ENCODE peak calls at places on chromosome 18, in four cellular contexts. G, W, Y and K are unnamed samples.
A peak's percentile ranks its signal among the peaks of the same experiment; 100 is the strongest.

GRCh38 chr18:43277164-43277600 is at the start of gene SYT4:
- DNase-seq in W (no peak), Y (no peak), G (peak; percentile 65), K (no peak)

GRCh38 chr18:10353791-10354190 is 100.6 kb upstream of the APCDD1 start:
- DNase-seq in W (no peak), G (no peak), Y (no peak), K (no peak)

GRCh38 chr18:49476664-49477411 is 10.2 kb downstream of the C18orf32 start:
- DNase-seq in W (no peak), Y (no peak), G (no peak), K (no peak)

GRCh38 chr18:62585274-62586147 is 62.7 kb downstream of the ZCCHC2 start:
- DNase-seq in Y (no peak), G (no peak), W (no peak), K (no peak)

GRCh38 chr18:13452448-13452811 is 233.9 kb downstream of the LDLRAD4 start:
- DNase-seq in G (no peak), Y (no peak), W (no peak), K (no peak)

GRCh38 chr18:61882296-61883004 is 10.4 kb downstream of the RNF152 start:
- DNase-seq in Y (no peak), G (no peak), W (no peak), K (no peak)

GRCh38 chr18:67864677-67865340 is 348.3 kb upstream of the DSEL start:
- DNase-seq in Y (no peak), G (no peak), W (no peak), K (no peak)

GRCh38 chr18:37889963-37890362 is 324.4 kb upstream of the CELF4 start:
- DNase-seq in W (no peak), Y (no peak), G (no peak), K (no peak)

GRCh38 chr18:9380571-9381390 is 46.2 kb downstream of the TWSG1 start:
- DNase-seq in W (no peak), Y (no peak), G (no peak), K (no peak)

GRCh38 chr18:37985126-37985525 is 419.5 kb upstream of the CELF4 start:
- DNase-seq in Y (no peak), G (peak; percentile 18), W (no peak), K (no peak)

GRCh38 chr18:44680271-44681038 is at the start of gene SETBP1:
- DNase-seq in W (peak; percentile 90), Y (peak; percentile 51), G (no peak), K (peak; percentile 57)

GRCh38 chr18:36130039-36130831 is 536 bp downstream of the ELP2 start:
- DNase-seq in Y (no peak), G (no peak), W (no peak), K (no peak)

GRCh38 chr18:68150976-68151375 is 563.9 kb downstream of the TMX3 start:
- DNase-seq in G (no peak), Y (no peak), W (no peak), K (no peak)

GRCh38 chr18:59617468-59617932 is 79.7 kb downstream of the CCBE1 start:
- DNase-seq in W (no peak), G (no peak), Y (no peak), K (no peak)

GRCh38 chr18:63882333-63883141 is 5.0 kb upstream of the SERPINB2 start:
- DNase-seq in W (no peak), G (no peak), Y (no peak), K (no peak)

GRCh38 chr18:59219672-59220163 is at the start of gene GRP:
- DNase-seq in G (no peak), W (no peak), Y (no peak), K (no peak)

GRCh38 chr18:58005885-58006523 is 38.0 kb upstream of the NEDD4L start:
- DNase-seq in W (no peak), G (no peak), Y (no peak), K (no peak)

GRCh38 chr18:78230911-78231310 is 748.7 kb upstream of the SALL3 start:
- DNase-seq in W (no peak), Y (no peak), G (no peak), K (no peak)

GRCh38 chr18:35345460-35345921 is 1.3 kb upstream of the ZNF24 start:
- DNase-seq in W (no peak), Y (no peak), G (no peak), K (no peak)

GRCh38 chr18:58417752-58418151 is 211.1 kb downstream of the ALPK2 start:
- DNase-seq in W (no peak), Y (no peak), G (no peak), K (no peak)

GRCh38 chr18:33169218-33169617 is 271.3 kb downstream of the CCDC178 start:
- DNase-seq in W (no peak), G (no peak), Y (no peak), K (no peak)

GRCh38 chr18:69631281-69631680 is 230.6 kb downstream of the DOK6 start:
- DNase-seq in W (no peak), Y (no peak), G (no peak), K (no peak)

GRCh38 chr18:8803063-8803795 is 97.9 kb downstream of the MTCL1 start:
- DNase-seq in W (no peak), G (no peak), Y (no peak), K (no peak)

GRCh38 chr18:49819768-49820662 is 6.7 kb upstream of the ACAA2 start:
- DNase-seq in G (no peak), W (no peak), Y (no peak), K (no peak)

GRCh38 chr18:78630981-78631510 is 348.6 kb upstream of the SALL3 start:
- DNase-seq in Y (no peak), W (no peak), G (no peak), K (no peak)

GRCh38 chr18:44917865-44918476 is 237.3 kb downstream of the SETBP1 start:
- DNase-seq in Y (no peak), W (no peak), G (no peak), K (no peak)

GRCh38 chr18:55577812-55578539 is 10.0 kb downstream of the TCF4 start:
- DNase-seq in Y (no peak), W (no peak), G (no peak), K (no peak)

GRCh38 chr18:55579471-55579870 is 8.5 kb downstream of the TCF4 start:
- DNase-seq in Y (no peak), W (no peak), G (no peak), K (no peak)

GRCh38 chr18:55575949-55576348 is 12.0 kb downstream of the TCF4 start:
- DNase-seq in W (no peak), G (no peak), Y (no peak), K (no peak)

GRCh38 chr18:55582325-55582724 is 5.7 kb downstream of the TCF4 start:
- DNase-seq in W (no peak), Y (no peak), G (no peak), K (no peak)

GRCh38 chr18:55579888-55580287 is 8.1 kb downstream of the TCF4 start:
- DNase-seq in Y (no peak), G (no peak), W (no peak), K (no peak)
- H3K4me1 ChIP-seq in Y (peaks cover 15% of the 10 kb centered on the region), G (no peaks in the 10 kb centered on the region), W (no peaks in the 10 kb centered on the region), K (no peaks in the 10 kb centered on the region)

GRCh38 chr18:23868341-23868740 is 146.2 kb upstream of the TTC39C start:
- DNase-seq in Y (no peak), G (no peak), W (no peak), K (no peak)
- H3K4me1 ChIP-seq in Y (peaks cover 10% of the 10 kb centered on the region), G (peaks cover 3% of the 10 kb centered on the region), W (peaks cover 11% of the 10 kb centered on the region), K (peaks cover 10% of the 10 kb centered on the region)

DNA sequence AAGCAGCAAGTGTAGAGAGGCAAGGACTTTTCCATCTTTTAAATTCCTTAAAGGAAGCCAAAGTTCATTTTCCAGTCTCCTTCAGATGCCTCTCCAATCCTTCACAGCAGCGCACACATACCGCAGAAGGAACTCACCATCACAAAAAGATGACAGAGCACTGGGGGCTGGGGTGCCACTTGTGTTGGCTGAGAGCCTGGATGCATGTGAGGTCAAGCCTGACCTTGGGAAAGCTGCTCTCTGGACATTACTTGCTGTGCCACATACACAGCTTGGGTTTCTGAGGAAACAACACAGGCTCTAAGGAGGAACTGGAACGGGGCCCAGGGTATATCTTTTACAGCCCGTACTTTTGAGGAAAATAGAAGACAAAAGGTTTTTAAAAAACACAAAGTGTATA is 364.3 kb upstream of the MEX3C start:
- DNase-seq in G (no peak), W (no peak), Y (no peak), K (no peak)
- H3K4me1 ChIP-seq in G (no peaks in the 10 kb centered on the region), W (no peaks in the 10 kb centered on the region), Y (no peaks in the 10 kb centered on the region), K (no peaks in the 10 kb centered on the region)

GRCh38 chr18:77096031-77096371 is 36.6 kb downstream of the MBP start:
- DNase-seq in W (no peak), Y (no peak), G (no peak), K (no peak)

GRCh38 chr18:77098554-77099174 is 33.9 kb downstream of the MBP start:
- DNase-seq in W (no peak), G (no peak), Y (no peak), K (no peak)

GRCh38 chr18:77099501-77100370 is 32.8 kb downstream of the MBP start:
- DNase-seq in Y (no peak), G (no peak), W (no peak), K (no peak)

GRCh38 chr18:77096936-77097886 is 35.4 kb downstream of the MBP start:
- DNase-seq in W (no peak), Y (no peak), G (peak; percentile 32), K (no peak)

DNA sequence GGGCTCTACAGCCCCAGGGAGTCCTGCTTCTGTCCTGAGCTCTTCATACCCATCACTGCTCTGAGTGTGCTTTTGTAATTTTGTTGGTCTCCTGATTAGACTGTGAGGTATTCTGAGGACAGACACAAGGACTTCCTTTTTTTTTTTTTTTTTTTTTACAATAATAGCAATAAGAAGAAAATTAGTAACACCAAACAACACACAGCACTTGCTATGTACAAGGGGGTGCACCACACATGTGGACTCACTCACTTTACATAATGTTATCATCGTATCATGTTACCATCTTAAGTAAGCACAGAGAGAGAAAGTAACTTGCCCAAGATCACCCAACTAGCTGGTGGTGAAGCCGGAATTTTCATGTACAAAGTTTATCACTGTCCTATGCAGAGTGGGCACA is 34.5 kb downstream of the MBP start:
- DNase-seq in Y (no peak), W (no peak), G (no peak), K (no peak)
- H3K4me1 ChIP-seq in Y (peaks cover 20% of the 10 kb centered on the region), W (peaks cover 3% of the 10 kb centered on the region), G (peaks cover 9% of the 10 kb centered on the region), K (no peaks in the 10 kb centered on the region)

DNA sequence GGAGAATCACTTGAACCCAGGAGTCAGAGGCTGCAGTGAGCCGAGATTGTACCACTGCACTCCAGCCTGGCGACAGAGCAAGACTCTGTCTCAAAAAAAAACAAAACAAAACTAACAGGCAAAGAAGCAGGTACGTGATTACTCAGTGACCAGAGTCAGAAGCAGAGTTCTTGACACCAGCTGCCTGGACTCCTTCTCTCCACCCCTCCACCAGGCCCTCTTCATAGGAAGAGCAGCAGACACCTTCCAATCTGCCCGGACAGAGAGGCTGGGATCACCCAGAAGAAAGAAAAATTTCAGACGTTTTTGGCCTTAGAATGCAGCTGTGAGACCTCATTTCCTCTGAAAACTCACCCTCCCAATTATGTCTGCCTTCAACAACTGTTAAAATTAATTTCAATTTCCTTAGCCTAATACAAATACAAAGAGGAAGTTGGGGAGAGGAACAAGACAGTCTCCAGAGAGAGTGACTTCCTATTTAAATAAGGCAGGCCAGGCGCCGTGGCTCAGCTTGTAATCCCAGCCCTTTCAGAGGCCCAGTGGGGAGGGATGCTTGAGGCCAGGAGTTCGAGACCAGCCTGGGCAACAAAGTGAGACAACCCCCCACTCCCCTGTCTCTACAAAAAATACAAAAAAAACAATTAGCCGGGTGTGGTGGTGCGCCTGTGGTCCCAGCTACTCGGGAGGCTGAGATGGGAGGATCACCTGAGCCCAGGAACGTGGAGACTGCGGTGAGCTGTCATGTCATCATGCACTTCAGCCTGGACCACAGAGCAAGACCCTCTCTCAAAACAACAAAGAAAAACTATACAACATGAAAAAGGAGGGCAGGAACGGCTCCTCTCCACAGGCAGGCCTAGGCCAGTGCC is 1.6 kb downstream of the SLC66A2 start:
- DNase-seq in G (no peak), W (peak; percentile 76), Y (no peak), K (peak; percentile 38)
- H3K4me1 ChIP-seq in G (peaks cover 17% of the 10 kb centered on the region), W (peaks cover 3% of the 10 kb centered on the region), Y (peaks cover 14% of the 10 kb centered on the region), K (peaks cover 67% of the 10 kb centered on the region)